ENCODE peak calls at places on chromosome 15, in six cellular contexts. C, R, V, O, N and E are unnamed samples.
A peak's percentile ranks its signal among the peaks of the same experiment; 100 is the strongest.

GRCh38 chr15:65052956-65053355 is 7.8 kb downstream of the SLC51B start:
- DNase-seq in C (no peak), R (no peak), V (no peak), O (no peak), N (no peak), E (no peak)

GRCh38 chr15:29944925-29945324 is 122.7 kb upstream of the TJP1 start:
- DNase-seq in C (no peak), R (no peak), V (no peak), O (no peak), N (no peak), E (no peak)

GRCh38 chr15:24856397-24857093 is 98.2 kb upstream of the SNRPN start:
- DNase-seq in C (peak; percentile 87), R (peak; percentile 79), V (peak; percentile 99), O (peak; percentile 88), N (peak; percentile 88), E (peak; percentile 97)

GRCh38 chr15:86572368-86572841 is 492.7 kb downstream of the AGBL1 start:
- DNase-seq in C (no peak), R (no peak), V (no peak), O (no peak), N (no peak), E (peak; percentile 48)

GRCh38 chr15:65096481-65097385 is 18.3 kb downstream of the UBAP1L start:
- DNase-seq in C (no peak), R (no peak), V (no peak), O (no peak), N (no peak), E (no peak)

GRCh38 chr15:99969261-99969960 is 236.2 kb upstream of the LYSMD4 start:
- DNase-seq in C (no peak), R (no peak), V (no peak), O (no peak), N (no peak), E (no peak)

GRCh38 chr15:90161946-90162345 is 39.2 kb upstream of the SEMA4B start:
- DNase-seq in C (no peak), R (no peak), V (no peak), O (no peak), N (no peak), E (no peak)

GRCh38 chr15:82036461-82036860 is 9.4 kb downstream of the MEX3B start:
- DNase-seq in C (no peak), R (no peak), V (no peak), O (no peak), N (no peak), E (no peak)

GRCh38 chr15:37764733-37765191 is 169.7 kb upstream of the TMCO5A start:
- DNase-seq in C (no peak), R (peak; percentile 74), V (peak; percentile 69), O (peak; percentile 58), N (no peak), E (no peak)

GRCh38 chr15:51499379-51499976 is 123.1 kb downstream of the DMXL2 start:
- DNase-seq in C (no peak), R (peak; percentile 63), V (peak; percentile 76), O (peak; percentile 44), N (no peak), E (no peak)

GRCh38 chr15:56228352-56228751 is 15.3 kb downstream of the RFX7 start:
- DNase-seq in C (no peak), R (no peak), V (no peak), O (no peak), N (no peak), E (no peak)

GRCh38 chr15:75640483-75641175 is 605 bp upstream of the IMP3 start:
- DNase-seq in C (no peak), R (peak; percentile 45), V (peak; percentile 53), O (peak; percentile 50), N (no peak), E (no peak)

GRCh38 chr15:38612159-38612863 is 47.7 kb upstream of the RASGRP1 start:
- DNase-seq in C (no peak), R (no peak), V (no peak), O (no peak), N (no peak), E (no peak)

GRCh38 chr15:45372032-45372995 is 6.0 kb downstream of the GATM start:
- DNase-seq in C (no peak), R (no peak), V (no peak), O (no peak), N (no peak), E (no peak)

GRCh38 chr15:69080203-69080957 is 65.9 kb downstream of the NOX5 start:
- DNase-seq in C (no peak), R (no peak), V (peak; percentile 82), O (no peak), N (no peak), E (peak; percentile 70)

GRCh38 chr15:49908571-49909295 is 210.3 kb downstream of the ATP8B4 start:
- DNase-seq in C (no peak), R (no peak), V (peak; percentile 9), O (no peak), N (no peak), E (no peak)

GRCh38 chr15:77821959-77822256 is 189.2 kb upstream of the LINGO1 start:
- DNase-seq in C (no peak), R (no peak), V (no peak), O (no peak), N (no peak), E (no peak)

GRCh38 chr15:35252351-35252865 is 167.3 kb upstream of the NANOGP8 start:
- DNase-seq in C (no peak), R (no peak), V (no peak), O (no peak), N (no peak), E (no peak)

GRCh38 chr15:27123808-27124207 is 152.8 kb downstream of the GABRG3 start:
- DNase-seq in C (no peak), R (no peak), V (no peak), O (no peak), N (no peak), E (no peak)

GRCh38 chr15:27124287-27124830 is 153.4 kb downstream of the GABRG3 start:
- DNase-seq in C (no peak), R (no peak), V (peak; percentile 83), O (no peak), N (no peak), E (no peak)

GRCh38 chr15:27114440-27114839 is 143.5 kb downstream of the GABRG3 start:
- DNase-seq in C (no peak), R (no peak), V (no peak), O (no peak), N (no peak), E (no peak)

GRCh38 chr15:27121672-27122071 is 150.7 kb downstream of the GABRG3 start:
- DNase-seq in C (no peak), R (no peak), V (no peak), O (no peak), N (no peak), E (no peak)

GRCh38 chr15:27119695-27120266 is 148.8 kb downstream of the GABRG3 start:
- DNase-seq in C (no peak), R (no peak), V (peak; percentile 37), O (no peak), N (no peak), E (no peak)
- H3K4ac ChIP-seq in C (no peak overlapping the region), R (no peak overlapping the region), V (no peak overlapping the region), O (no peak overlapping the region), N (no peak overlapping the region), E (no peak overlapping the region)

DNA sequence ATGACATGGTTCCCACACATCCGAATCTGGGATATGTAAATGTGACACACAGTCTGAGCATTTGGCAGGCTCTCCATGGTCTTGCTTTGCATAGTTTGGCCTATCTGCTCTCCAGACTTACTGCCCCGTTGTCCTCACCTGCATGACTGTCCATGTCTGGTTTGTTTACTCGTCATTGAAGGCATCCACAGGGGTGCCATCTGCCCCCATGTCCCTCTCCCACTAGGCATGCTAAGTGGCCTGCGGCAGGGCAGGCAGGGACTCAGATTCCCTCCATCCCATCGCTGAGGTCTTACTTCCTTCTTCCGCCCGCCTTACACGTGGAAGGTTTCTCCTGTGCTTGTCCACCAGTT is 10.3 kb downstream of the KLF13 start:
- DNase-seq in C (no peak), R (no peak), V (no peak), O (no peak), N (no peak), E (no peak)
- H3K4ac ChIP-seq in C (no peak overlapping the region), R (no peak overlapping the region), V (no peak overlapping the region), O (no peak overlapping the region), N (no peak overlapping the region), E (no peak overlapping the region)

GRCh38 chr15:74381481-74381880 is 14.0 kb upstream of the CYP11A1 start:
- DNase-seq in C (no peak), R (no peak), V (no peak), O (no peak), N (no peak), E (peak; percentile 23)

GRCh38 chr15:74381190-74381453 is 13.7 kb upstream of the CYP11A1 start:
- DNase-seq in C (no peak), R (no peak), V (no peak), O (no peak), N (no peak), E (no peak)

GRCh38 chr15:74380361-74381189 is 13.1 kb upstream of the CYP11A1 start:
- DNase-seq in C (no peak), R (no peak), V (no peak), O (no peak), N (no peak), E (peak; percentile 31)

GRCh38 chr15:74383286-74383685 is 15.8 kb upstream of the CYP11A1 start:
- DNase-seq in C (no peak), R (no peak), V (no peak), O (no peak), N (no peak), E (no peak)

DNA sequence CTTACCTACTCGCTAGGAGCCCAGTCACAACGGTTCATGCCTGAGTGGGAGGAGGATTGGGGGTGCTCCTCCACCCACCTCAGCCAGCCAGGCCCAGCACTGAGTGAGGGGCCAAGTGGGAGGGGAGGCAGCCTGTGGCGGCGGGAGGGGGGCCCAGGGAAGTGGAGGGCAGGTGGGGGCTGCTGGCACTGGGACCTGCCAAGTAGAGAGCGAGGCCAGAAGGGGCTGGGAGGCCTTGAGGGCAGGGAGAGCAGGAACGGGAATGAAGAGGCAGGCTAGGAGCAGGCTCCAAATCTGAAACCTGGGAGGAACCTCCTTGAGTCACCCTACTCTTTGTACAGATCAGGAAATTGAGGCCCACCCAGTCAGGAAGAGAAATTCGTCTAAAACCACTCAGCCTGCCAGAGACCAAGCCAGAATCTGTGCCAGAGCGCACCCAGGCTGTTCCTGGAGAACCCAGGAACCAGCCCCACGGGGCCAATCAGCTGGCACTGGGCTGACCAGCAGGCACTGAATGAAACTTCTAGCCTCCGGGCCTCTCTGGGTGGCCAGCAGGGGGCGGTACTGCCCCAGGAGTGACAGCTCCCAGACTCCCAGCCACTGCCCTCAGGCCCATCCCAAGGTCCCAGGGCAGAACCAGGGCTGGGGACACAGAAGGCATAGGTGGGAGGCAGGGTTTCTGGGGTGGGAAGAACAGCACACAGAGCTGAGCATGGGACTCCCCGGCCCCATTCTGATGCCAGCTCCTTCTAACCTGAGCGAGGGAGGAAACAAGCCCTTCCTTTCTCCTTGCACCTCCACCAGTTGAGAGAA is 14.8 kb upstream of the CYP11A1 start:
- DNase-seq in C (peak; percentile 85), R (peak; percentile 75), V (peak; percentile 88), O (peak; percentile 77), N (peak; percentile 96), E (peak; percentile 93)
- H3K4ac ChIP-seq in C (no peak overlapping the region), R (no peak overlapping the region), V (no peak overlapping the region), O (no peak overlapping the region), N (no peak overlapping the region), E (no peak overlapping the region)

DNA sequence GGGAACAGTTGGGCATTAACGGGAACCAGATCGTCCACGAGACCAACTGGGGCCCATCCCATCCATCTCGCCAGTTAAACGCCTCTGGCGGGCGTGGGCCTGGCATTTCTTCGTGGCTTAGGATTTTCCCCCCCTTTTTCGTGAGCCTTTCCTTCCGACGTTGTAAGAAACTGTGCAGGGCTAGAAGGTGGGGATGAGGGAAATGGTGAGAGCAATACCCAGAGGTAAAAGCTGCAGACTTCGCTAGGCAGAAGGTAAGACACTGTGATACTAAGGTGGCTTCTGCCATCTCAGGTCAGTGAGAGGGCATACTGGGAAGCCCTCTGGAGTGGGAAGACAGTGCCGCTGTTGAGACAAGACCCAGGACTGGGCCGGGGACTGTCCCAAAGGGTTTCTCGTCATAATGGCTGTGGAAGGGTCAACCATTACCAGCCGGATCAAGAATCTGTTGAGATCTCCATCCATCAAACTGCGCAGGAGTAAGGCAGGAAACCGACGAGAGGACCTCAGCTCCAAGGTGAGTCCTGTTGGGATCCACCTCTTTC is 661 bp downstream of the MAPKBP1 start:
- DNase-seq in C (no peak), R (no peak), V (no peak), O (no peak), N (no peak), E (no peak)
- H3K4ac ChIP-seq in C (no peak overlapping the region), R (peak overlapping the region; percentile 91), V (peak overlapping the region; percentile 48), O (peak overlapping the region; percentile 39), N (peak overlapping the region; percentile 11), E (no peak overlapping the region)